ENCODE peak calls at places on chromosomes 16 and 17, in six cellular contexts. Z, H, N, T, B and D are unnamed samples.
A peak's percentile ranks its signal among the peaks of the same experiment; 100 is the strongest.

GRCh38 chr16:66904846-66905632 is 13.6 kb downstream of the CDH16 start:
- DNase-seq in Z (no peak), B (no peak), N (peak; percentile 58), H (no peak), T (no peak), D (no peak)

GRCh38 chr17:55086635-55087058 is 118.1 kb downstream of the STXBP4 start:
- DNase-seq in N (no peak), B (no peak), H (peak; percentile 44), Z (no peak), T (no peak), D (no peak)

GRCh38 chr17:63405741-63406261 is 40.3 kb downstream of the CYB561 start:
- DNase-seq in B (peak; percentile 38), H (peak; percentile 75), Z (no peak), T (no peak), N (no peak), D (peak; percentile 47)

GRCh38 chr17:67239597-67239996 is 5.4 kb downstream of the HELZ start:
- DNase-seq in H (no peak), B (no peak), N (no peak), Z (no peak), T (no peak), D (no peak)

GRCh38 chr16:46789499-46790414 is 41.2 kb downstream of the C16orf87 start:
- DNase-seq in Z (peak; percentile 85), B (peak; percentile 87), N (peak; percentile 77), T (peak; percentile 66), H (peak; percentile 86), D (peak; percentile 87)

GRCh38 chr17:59372138-59372751 is 40.8 kb downstream of the YPEL2 start:
- DNase-seq in H (peak; percentile 78), T (no peak), Z (peak; percentile 50), N (no peak), B (no peak), D (peak; percentile 50)

GRCh38 chr17:62052765-62053338 is 12.2 kb downstream of the MED13 start:
- DNase-seq in H (no peak), T (no peak), Z (no peak), N (no peak), B (no peak), D (no peak)

GRCh38 chr17:17725853-17726720 is 44.8 kb downstream of the RAI1 start:
- DNase-seq in B (no peak), H (peak; percentile 29), Z (no peak), T (no peak), N (no peak), D (no peak)

GRCh38 chr17:67386965-67387551 is 10.0 kb downstream of the PITPNC1 start:
- DNase-seq in B (peak; percentile 54), N (peak; percentile 36), H (peak; percentile 78), T (peak; percentile 56), Z (peak; percentile 24), D (no peak)

GRCh38 chr16:35881654-35882053 is 2422.2 kb downstream of the TP53TG3F start:
- DNase-seq in T (no peak), Z (no peak), B (no peak), N (no peak), H (no peak), D (no peak)

GRCh38 chr17:9402590-9403199 is 172.9 kb downstream of the STX8 start:
- DNase-seq in H (peak; percentile 47), N (no peak), B (peak; percentile 20), Z (no peak), T (no peak), D (peak; percentile 47)

GRCh38 chr16:80503144-80503543 is 37.6 kb upstream of the DYNLRB2 start:
- DNase-seq in H (no peak), Z (no peak), N (no peak), B (no peak), T (no peak), D (no peak)

GRCh38 chr16:17083628-17084027 is 387.1 kb downstream of the XYLT1 start:
- DNase-seq in T (no peak), H (no peak), B (no peak), Z (no peak), N (no peak), D (no peak)

GRCh38 chr17:65332375-65332774 is 195.2 kb downstream of the RGS9 start:
- DNase-seq in N (no peak), B (no peak), Z (no peak), H (no peak), T (no peak), D (no peak)

GRCh38 chr17:72151565-72152391 is 31.0 kb downstream of the SOX9 start:
- DNase-seq in H (no peak), Z (peak; percentile 84), N (peak; percentile 52), B (no peak), T (no peak), D (no peak)

GRCh38 chr17:4319221-4319620 is 47.3 kb downstream of the UBE2G1 start:
- DNase-seq in H (no peak), T (no peak), N (no peak), B (no peak), Z (no peak), D (no peak)

GRCh38 chr17:27778193-27778592 is 22.1 kb downstream of the NOS2 start:
- DNase-seq in T (no peak), B (no peak), Z (no peak), H (no peak), N (no peak), D (no peak)

GRCh38 chr17:67105213-67105612 is 60.9 kb downstream of the CACNG1 start:
- DNase-seq in Z (no peak), N (no peak), H (peak; percentile 55), B (no peak), T (no peak), D (no peak)

GRCh38 chr16:88759245-88759975 is 25.6 kb downstream of the PIEZO1 start:
- DNase-seq in N (no peak), B (no peak), H (no peak), Z (no peak), T (no peak), D (no peak)

GRCh38 chr17:2593846-2594656 is 597 bp downstream of the PAFAH1B1 start:
- DNase-seq in T (peak; percentile 80), B (peak; percentile 87), N (peak; percentile 85), H (peak; percentile 75), Z (peak; percentile 80), D (peak; percentile 81)

GRCh38 chr16:30041841-30042240 is 10.8 kb upstream of the TLCD3B start:
- DNase-seq in T (no peak), N (no peak), H (peak; percentile 45), B (no peak), Z (no peak), D (no peak)

GRCh38 chr17:31803494-31804213 is 55.4 kb downstream of the COPRS start:
- DNase-seq in H (peak; percentile 73), N (no peak), T (no peak), B (no peak), Z (no peak), D (no peak)

GRCh38 chr17:77424585-77425344 is 284.0 kb downstream of the SEC14L1 start:
- DNase-seq in N (peak; percentile 95), B (no peak), H (peak; percentile 59), T (peak; percentile 62), Z (peak; percentile 83), D (no peak)

GRCh38 chr17:49696233-49696761 is 11.5 kb downstream of the SLC35B1 start:
- DNase-seq in B (peak; percentile 73), Z (no peak), N (no peak), T (no peak), H (peak; percentile 80), D (peak; percentile 79)

GRCh38 chr16:50797456-50797855 is 55.6 kb downstream of the CYLD start:
- DNase-seq in N (no peak), B (no peak), H (no peak), T (no peak), Z (no peak), D (no peak)

GRCh38 chr17:32485261-32485955 is 1.4 kb upstream of the CDK5R1 start:
- DNase-seq in H (no peak), Z (no peak), T (peak; percentile 31), N (no peak), B (no peak), D (no peak)

GRCh38 chr17:40284085-40284713 is 3.5 kb upstream of the CDC6 start:
- DNase-seq in T (no peak), B (no peak), H (no peak), Z (peak; percentile 32), N (no peak), D (no peak)
- TF ChIP-seq CTCF in T (no peak), B (no peak), H (no peak), Z (no peak), N (peak; percentile 34), D (no peak)

GRCh38 chr16:81995651-81996050 is 15.6 kb downstream of the SDR42E1 start:
- DNase-seq in B (no peak), Z (no peak), N (no peak), H (no peak), T (no peak), D (no peak)

GRCh38 chr16:81996664-81997529 is 14.4 kb downstream of the SDR42E1 start:
- DNase-seq in N (no peak), T (no peak), Z (no peak), B (no peak), H (peak; percentile 44), D (no peak)

GRCh38 chr16:81997738-81998137 is 13.5 kb downstream of the SDR42E1 start:
- DNase-seq in T (no peak), N (no peak), H (no peak), Z (no peak), B (no peak), D (no peak)

DNA sequence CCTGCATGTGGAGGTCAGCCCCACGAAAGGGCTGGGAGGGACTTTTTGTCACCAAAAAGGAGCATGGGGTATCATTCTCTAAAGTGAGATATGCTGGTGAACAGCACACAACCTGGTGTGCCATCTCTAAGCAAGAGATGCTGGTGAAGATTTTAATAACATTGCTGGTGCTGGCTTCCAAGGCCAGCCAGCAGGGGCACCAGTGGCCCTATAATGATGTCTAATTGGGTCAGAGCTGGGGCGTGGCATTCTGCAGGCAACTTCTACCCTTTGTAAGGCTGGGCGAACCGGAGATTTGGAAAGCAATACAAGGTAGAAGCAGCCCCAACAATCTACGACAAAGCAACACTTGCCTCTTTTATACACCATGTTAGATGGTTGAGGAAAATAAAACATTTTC is 16.8 kb downstream of the SDR42E1 start:
- DNase-seq in N (no peak), B (no peak), H (peak; percentile 18), T (no peak), Z (no peak), D (no peak)
- TF ChIP-seq CTCF in N (no peak), B (no peak), H (peak; percentile 49), T (no peak), Z (no peak), D (no peak)

DNA sequence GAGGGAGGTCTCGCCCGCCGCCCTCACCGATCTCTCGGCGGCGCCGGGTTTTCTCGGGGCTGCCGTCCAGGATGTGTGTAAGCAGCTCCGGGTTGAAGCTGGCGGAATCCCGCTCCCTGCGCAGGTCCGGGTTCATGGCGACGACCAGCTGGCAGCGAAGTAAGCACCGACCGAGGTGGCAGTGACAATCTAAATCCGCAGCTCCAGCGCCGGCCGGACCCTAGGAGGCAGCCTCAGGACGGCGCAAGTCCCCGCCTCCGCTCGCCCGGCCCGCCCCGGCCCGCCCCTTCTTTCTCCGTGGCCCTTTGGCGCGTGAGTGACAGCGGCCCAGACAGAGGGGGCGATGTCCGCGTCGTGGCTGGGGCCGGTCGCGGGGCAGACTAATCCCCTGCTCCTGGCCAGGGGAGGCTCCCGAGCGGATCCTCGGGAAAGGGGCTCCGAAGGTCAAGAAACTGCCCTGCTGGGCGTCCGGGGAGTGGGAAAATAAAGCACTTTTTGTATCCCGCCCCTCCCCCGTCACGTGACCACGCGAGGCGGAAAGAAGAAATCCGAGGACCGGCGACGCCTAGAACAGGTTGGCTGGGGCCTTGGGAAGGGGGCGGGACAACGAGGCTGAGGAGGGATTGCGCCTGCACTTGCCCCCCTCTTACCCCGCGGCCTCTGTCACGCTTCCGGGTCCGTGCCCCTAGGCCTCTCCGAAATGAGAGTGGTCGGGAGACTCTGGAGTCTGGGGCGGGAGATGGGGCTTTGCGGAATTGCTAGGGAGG is at the start of the genes ACOX1 and TEN1:
- DNase-seq in Z (peak; percentile 99), T (peak; percentile 96), B (peak; percentile 92), H (peak; percentile 97), N (peak; percentile 98), D (peak; percentile 95)
- TF ChIP-seq CTCF in Z (peak; percentile 35), T (peak; percentile 48), B (peak; percentile 38), H (peak; percentile 9), N (peak; percentile 53), D (peak; percentile 41)

GRCh38 chr16:62077998-62078397 is 41.8 kb upstream of the CDH8 start:
- DNase-seq in Z (no peak), T (no peak), N (no peak), H (peak; percentile 34), B (peak; percentile 6), D (no peak)
- TF ChIP-seq CTCF in Z (no peak), T (no peak), N (no peak), H (peak; percentile 55), B (no peak), D (peak; percentile 27)